ENCODE peak calls at places on chromosomes 13 and 19, in seven cellular contexts. C, Z, F, O, D, Q and B are unnamed samples.

GRCh38 chr13:76879211-76879875 is 6.9 kb downstream of the KCTD12 start:
- DNase-seq in Z (peak; percentile 94), C (peak; percentile 92), D (peak; percentile 33), O (peak; percentile 52), Q (peak; percentile 90), F (peak; percentile 53), B (peak; percentile 61)

GRCh38 chr13:99992376-99992775 is 10.8 kb downstream of the ZIC2 start:
- DNase-seq in D (no peak), Z (no peak), O (no peak), Q (no peak), F (no peak), C (no peak), B (no peak)

GRCh38 chr13:114227528-114227927 is 7.2 kb upstream of the CDC16 start:
- DNase-seq in D (no peak), Q (no peak), Z (no peak), C (no peak), O (no peak), F (no peak), B (no peak)

GRCh38 chr19:42111384-42111783 is 20.9 kb downstream of the POU2F2 start:
- DNase-seq in D (no peak), F (no peak), O (no peak), Z (peak; percentile 84), C (peak; percentile 87), Q (no peak), B (no peak)

GRCh38 chr13:36820222-36820621 is 1.2 kb downstream of the RFXAP start:
- DNase-seq in C (no peak), Z (peak; percentile 21), Q (no peak), D (no peak), F (peak; percentile 43), O (no peak), B (peak; percentile 57)

GRCh38 chr19:2823646-2824045 is 4.0 kb downstream of the ZNF554 start:
- DNase-seq in D (no peak), O (no peak), C (no peak), Z (no peak), Q (no peak), F (no peak), B (no peak)

GRCh38 chr13:77239312-77239711 is 87.6 kb downstream of the MYCBP2 start:
- DNase-seq in Z (peak; percentile 8), C (peak; percentile 11), F (no peak), O (no peak), Q (no peak), D (no peak), B (no peak)

GRCh38 chr19:2371656-2372055 is 11.6 kb downstream of the TMPRSS9 start:
- DNase-seq in Z (peak; percentile 49), D (no peak), O (no peak), F (no peak), C (peak; percentile 55), Q (no peak), B (no peak)

GRCh38 chr13:107681611-107682010 is 533.7 kb downstream of the LIG4 start:
- DNase-seq in Z (no peak), F (no peak), D (no peak), Q (no peak), C (no peak), O (no peak), B (no peak)

GRCh38 chr13:53028063-53028462 is 550 bp upstream of the OLFM4 start:
- DNase-seq in C (no peak), F (no peak), O (no peak), Z (no peak), D (no peak), Q (no peak), B (no peak)

GRCh38 chr13:88097541-88097940 is 426.4 kb downstream of the SLITRK5 start:
- DNase-seq in D (no peak), Q (no peak), F (no peak), C (no peak), Z (no peak), O (no peak), B (no peak)

GRCh38 chr19:40512473-40513344 is 45.9 kb downstream of the SPTBN4 start:
- DNase-seq in C (no peak), O (no peak), F (no peak), Z (peak; percentile 9), Q (no peak), D (peak; percentile 50), B (no peak)

GRCh38 chr13:50842711-50843255 is 709 bp downstream of the DLEU7 start:
- DNase-seq in F (no peak), O (no peak), D (no peak), C (no peak), Z (no peak), Q (no peak), B (no peak)

GRCh38 chr13:39536906-39537305 is 66.1 kb downstream of the LHFPL6 start:
- DNase-seq in C (no peak), Q (no peak), Z (peak; percentile 44), F (no peak), O (no peak), D (peak; percentile 11), B (no peak)

GRCh38 chr19:33809960-33810359 is 13.3 kb downstream of the KCTD15 start:
- DNase-seq in O (no peak), D (no peak), Z (peak; percentile 79), Q (peak; percentile 56), F (no peak), C (peak; percentile 24), B (no peak)

GRCh38 chr19:5593963-5594255 is 26.2 kb upstream of the TINCR start:
- DNase-seq in Q (no peak), F (no peak), O (no peak), C (no peak), Z (no peak), D (no peak), B (no peak)

GRCh38 chr13:22110368-22110767 is 439.5 kb downstream of the FGF9 start:
- DNase-seq in C (no peak), D (no peak), F (no peak), Z (no peak), Q (peak; percentile 84), O (no peak), B (no peak)

GRCh38 chr19:46861691-46862503 is 1.1 kb downstream of the ARHGAP35 start:
- DNase-seq in D (no peak), Q (no peak), O (no peak), C (no peak), F (no peak), Z (peak; percentile 32), B (no peak)

GRCh38 chr13:42875448-42876269 is 94.3 kb downstream of the FAM216B start:
- DNase-seq in Z (peak; percentile 64), C (no peak), D (peak; percentile 65), F (no peak), O (no peak), Q (no peak), B (peak; percentile 6)

GRCh38 chr19:51489113-51489512 is 10.8 kb downstream of the CEACAM18 start:
- DNase-seq in C (no peak), F (no peak), D (no peak), O (no peak), Z (no peak), Q (no peak), B (no peak)

GRCh38 chr13:44385847-44386246 is 12.2 kb downstream of the SERP2 start:
- DNase-seq in Q (no peak), C (no peak), Z (no peak), F (no peak), O (no peak), D (no peak), B (no peak)

GRCh38 chr13:47983070-47983469 is 18.0 kb downstream of the SUCLA2 start:
- DNase-seq in Q (no peak), O (no peak), F (no peak), D (no peak), Z (no peak), C (no peak), B (no peak)

DNA sequence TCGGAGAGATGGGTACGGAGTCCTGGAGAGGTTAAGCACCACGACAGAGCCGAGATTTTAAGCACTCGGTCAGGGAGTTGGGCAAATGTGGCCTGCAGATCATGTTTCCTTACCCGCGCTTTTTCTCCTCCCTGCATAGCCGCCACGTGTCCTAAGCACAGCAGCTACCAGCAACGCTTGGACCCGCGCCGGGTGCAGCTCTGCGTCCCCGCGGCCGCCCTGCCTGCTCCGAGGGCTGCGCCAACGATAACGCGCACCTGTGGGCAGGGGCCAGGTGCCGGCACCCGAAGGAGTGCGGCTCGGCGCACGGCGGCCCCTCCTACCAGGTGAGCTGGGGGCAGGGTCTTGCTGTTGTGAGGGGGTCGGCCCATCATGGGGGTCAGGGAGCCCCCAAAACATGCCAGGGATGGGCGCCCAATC is 24.8 kb upstream of the FXYD3 start:
- DNase-seq in D (no peak), Q (no peak), O (no peak), F (no peak), C (no peak), Z (no peak), B (no peak)
- TF ChIP-seq CTCF in D (no peak), Q (no peak), O (no peak), F (no peak), C (no peak), Z (no peak), B (no peak)

GRCh38 chr13:46296920-46297319 is 85.2 kb downstream of the LRRC63 start:
- DNase-seq in O (peak; percentile 52), Z (peak; percentile 83), C (peak; percentile 80), Q (no peak), D (peak; percentile 38), F (no peak), B (no peak)
- TF ChIP-seq CTCF in O (no peak), Z (no peak), C (no peak), Q (no peak), D (no peak), F (no peak), B (no peak)

DNA sequence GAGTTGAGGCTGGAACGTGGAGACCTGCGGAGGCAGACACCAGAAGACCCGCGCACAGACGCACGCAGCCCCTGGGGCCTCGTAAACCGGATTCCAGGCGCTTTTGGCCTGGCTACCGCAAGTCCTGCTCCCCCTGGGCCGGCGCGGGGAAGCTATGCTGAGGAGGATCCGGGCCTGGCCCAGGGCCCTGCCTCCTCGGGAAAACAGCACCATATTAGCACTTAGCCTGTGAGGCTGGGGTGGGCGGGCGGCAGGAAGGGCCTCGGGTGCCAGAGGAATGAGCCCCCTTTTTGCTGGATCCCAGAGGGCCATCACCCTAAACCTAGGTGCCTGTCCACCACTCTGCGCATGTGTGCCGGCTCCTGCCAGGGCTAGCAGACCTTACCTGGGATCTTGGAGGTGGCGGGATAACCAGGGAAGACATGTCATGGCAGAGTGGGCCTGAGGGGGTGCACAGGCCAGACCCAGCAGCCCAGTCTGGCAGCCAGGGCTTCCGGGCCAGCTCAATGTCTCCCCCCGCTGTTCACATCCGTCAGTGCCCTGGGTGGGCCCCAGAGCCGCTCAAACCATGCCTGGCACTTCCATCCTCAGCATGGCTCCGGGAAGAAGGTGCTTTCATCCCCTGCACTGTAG is 7.3 kb downstream of the ELOF1 start:
- DNase-seq in Q (peak; percentile 87), Z (peak; percentile 20), C (no peak), F (peak; percentile 29), D (no peak), O (no peak), B (no peak)
- TF ChIP-seq CTCF in Q (peak; percentile 50), Z (peak; percentile 44), C (peak; percentile 14), F (peak; percentile 33), D (peak; percentile 10), O (peak; percentile 55), B (peak; percentile 13)

DNA sequence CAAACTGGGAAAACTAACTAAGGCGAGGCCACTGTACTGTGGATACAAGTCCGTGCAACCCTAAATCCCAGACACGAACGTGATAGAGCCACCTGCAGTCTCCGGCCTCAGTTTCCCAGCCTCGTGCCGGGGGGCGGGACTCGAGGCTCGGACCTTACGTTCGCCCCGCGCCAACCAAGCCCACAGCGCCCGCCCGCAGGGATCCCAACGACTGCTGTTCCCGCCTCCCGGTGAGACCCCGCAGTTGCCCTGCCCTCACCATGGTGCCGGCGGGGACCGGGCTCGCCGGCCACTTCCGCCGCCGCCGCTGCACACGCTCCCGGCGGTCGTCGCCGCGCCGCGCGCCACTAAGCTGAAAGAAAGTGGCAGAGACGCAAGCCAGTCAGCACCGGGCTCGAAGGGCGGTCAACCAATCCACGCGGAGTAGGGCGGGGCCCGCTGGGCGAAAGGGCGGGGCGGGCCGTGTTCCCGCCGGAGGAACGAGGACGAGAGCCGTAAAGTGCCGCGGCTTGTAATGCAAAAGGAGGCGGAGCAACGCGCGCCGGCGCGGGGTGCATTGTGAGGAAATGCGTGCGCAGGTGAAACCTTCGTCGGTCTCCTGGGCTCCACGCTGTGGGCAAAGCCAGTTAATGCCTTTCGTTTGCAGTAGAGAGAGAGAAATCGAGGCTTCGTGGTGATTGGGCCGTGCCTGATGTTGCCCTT is at the start of gene LSM4:
- DNase-seq in Z (peak; percentile 97), C (peak; percentile 96), D (peak; percentile 100), Q (peak; percentile 99), F (peak; percentile 99), O (peak; percentile 88), B (peak; percentile 98)
- TF ChIP-seq CTCF in Z (no peak), C (no peak), D (peak; percentile 42), Q (no peak), F (peak; percentile 41), O (no peak), B (peak; percentile 34)